ENCODE peak calls at places on chromosomes 12 and 14, in five cellular contexts. One of them, this sample, is unnamed.

GRCh38 chr14:105328678-105329390 is 14.3 kb downstream of the PACS2 start:
- DNase-seq in nephron progenitor cell: no peak
- DNase-seq in left ventricle myocardium inferior: no peak
- DNase-seq in keratinocyte: no peak
- DNase-seq in fibroblast of the conjunctiva: no peak
- DNase-seq in this sample: peak

GRCh38 chr12:5071496-5071895 is 27.8 kb downstream of the KCNA5 start:
- DNase-seq in nephron progenitor cell: no peak
- DNase-seq in left ventricle myocardium inferior: no peak
- DNase-seq in keratinocyte: no peak
- DNase-seq in fibroblast of the conjunctiva: no peak
- DNase-seq in this sample: no peak

GRCh38 chr12:22018860-22019259 is 27.2 kb upstream of the CMAS start:
- DNase-seq in nephron progenitor cell: no peak
- DNase-seq in left ventricle myocardium inferior: no peak
- DNase-seq in keratinocyte: no peak
- DNase-seq in fibroblast of the conjunctiva: no peak
- DNase-seq in this sample: no peak

GRCh38 chr14:68469208-68469713 is 323.6 kb downstream of the ZFP36L1 start:
- DNase-seq in nephron progenitor cell: no peak
- DNase-seq in left ventricle myocardium inferior: no peak
- DNase-seq in keratinocyte: no peak
- DNase-seq in fibroblast of the conjunctiva: no peak
- DNase-seq in this sample: no peak

GRCh38 chr12:111211910-111212757 is 156.8 kb downstream of the PHETA1 start:
- DNase-seq in nephron progenitor cell: peak
- DNase-seq in left ventricle myocardium inferior: no peak
- DNase-seq in keratinocyte: no peak
- DNase-seq in fibroblast of the conjunctiva: no peak
- DNase-seq in this sample: no peak

GRCh38 chr12:133129368-133130037 is 571 bp downstream of the ZNF891 start:
- DNase-seq in nephron progenitor cell: peak
- DNase-seq in left ventricle myocardium inferior: no peak
- DNase-seq in keratinocyte: no peak
- DNase-seq in fibroblast of the conjunctiva: no peak
- DNase-seq in this sample: no peak

GRCh38 chr12:60630796-60631195 is 1035.0 kb downstream of the SLC16A7 start:
- DNase-seq in nephron progenitor cell: no peak
- DNase-seq in left ventricle myocardium inferior: no peak
- DNase-seq in keratinocyte: no peak
- DNase-seq in fibroblast of the conjunctiva: no peak
- DNase-seq in this sample: no peak

GRCh38 chr14:70192915-70193314 is 4.2 kb upstream of the SLC8A3 start:
- DNase-seq in nephron progenitor cell: peak
- DNase-seq in left ventricle myocardium inferior: no peak
- DNase-seq in keratinocyte: no peak
- DNase-seq in fibroblast of the conjunctiva: no peak
- DNase-seq in this sample: no peak

GRCh38 chr14:91732859-91733477 is 1.1 kb upstream of the CATSPERB start:
- DNase-seq in nephron progenitor cell: no peak
- DNase-seq in left ventricle myocardium inferior: no peak
- DNase-seq in keratinocyte: no peak
- DNase-seq in fibroblast of the conjunctiva: peak
- DNase-seq in this sample: no peak

GRCh38 chr12:116607039-116607438 is 47.9 kb downstream of the MAP1LC3B2 start:
- DNase-seq in nephron progenitor cell: no peak
- DNase-seq in left ventricle myocardium inferior: no peak
- DNase-seq in keratinocyte: no peak
- DNase-seq in fibroblast of the conjunctiva: no peak
- DNase-seq in this sample: no peak

This sample was measured in psoas muscle.